ENCODE peak calls at places on chromosomes 3 and 15, in five cellular contexts. One of them, this sample, is unnamed.

GRCh38 chr3:148998297-148998696 is 7.0 kb downstream of the GYG1 start:
- DNase-seq in NCI-H2081: no peak
- DNase-seq in body of pancreas: no peak
- DNase-seq in progenitor cell of endocrine pancreas: no peak
- DNase-seq in renal cortical epithelial cell: no peak
- DNase-seq in this sample: no peak

GRCh38 chr3:150237490-150237889 is 170.6 kb upstream of the TSC22D2 start:
- DNase-seq in NCI-H2081: no peak
- DNase-seq in body of pancreas: no peak
- DNase-seq in progenitor cell of endocrine pancreas: no peak
- DNase-seq in renal cortical epithelial cell: peak; percentile 89
- DNase-seq in this sample: no peak

GRCh38 chr3:187136936-187137335 is 2.4 kb downstream of the RPL39L start:
- DNase-seq in NCI-H2081: no peak
- DNase-seq in body of pancreas: no peak
- DNase-seq in progenitor cell of endocrine pancreas: no peak
- DNase-seq in renal cortical epithelial cell: peak; percentile 71
- DNase-seq in this sample: no peak

GRCh38 chr15:36545451-36545992 is 33.9 kb upstream of the CDIN1 start:
- DNase-seq in NCI-H2081: no peak
- DNase-seq in body of pancreas: no peak
- DNase-seq in progenitor cell of endocrine pancreas: no peak
- DNase-seq in renal cortical epithelial cell: no peak
- DNase-seq in this sample: no peak

GRCh38 chr15:65948352-65948751 is 79.1 kb downstream of the RAB11A start:
- DNase-seq in NCI-H2081: no peak
- DNase-seq in body of pancreas: no peak
- DNase-seq in progenitor cell of endocrine pancreas: no peak
- DNase-seq in renal cortical epithelial cell: no peak
- DNase-seq in this sample: no peak

GRCh38 chr3:109643590-109643989 is 306.2 kb upstream of the DPPA4 start:
- DNase-seq in NCI-H2081: no peak
- DNase-seq in body of pancreas: no peak
- DNase-seq in progenitor cell of endocrine pancreas: no peak
- DNase-seq in renal cortical epithelial cell: peak; percentile 82
- DNase-seq in this sample: no peak

GRCh38 chr3:26106119-26106690 is 316.3 kb downstream of the OXSM start:
- DNase-seq in NCI-H2081: no peak
- DNase-seq in body of pancreas: no peak
- DNase-seq in progenitor cell of endocrine pancreas: no peak
- DNase-seq in renal cortical epithelial cell: peak; percentile 97
- DNase-seq in this sample: no peak

GRCh38 chr3:123352134-123352554 is 96.7 kb downstream of the ADCY5 start:
- DNase-seq in NCI-H2081: no peak
- DNase-seq in body of pancreas: peak; percentile 69
- DNase-seq in progenitor cell of endocrine pancreas: no peak
- DNase-seq in renal cortical epithelial cell: peak; percentile 35
- DNase-seq in this sample: no peak

GRCh38 chr3:99666201-99666600 is 27.8 kb downstream of the COL8A1 start:
- DNase-seq in NCI-H2081: no peak
- DNase-seq in body of pancreas: no peak
- DNase-seq in progenitor cell of endocrine pancreas: no peak
- DNase-seq in renal cortical epithelial cell: peak; percentile 78
- DNase-seq in this sample: no peak

GRCh38 chr3:120926146-120926545 is 18.1 kb downstream of the STXBP5L start:
- DNase-seq in NCI-H2081: no peak
- DNase-seq in body of pancreas: no peak
- DNase-seq in progenitor cell of endocrine pancreas: no peak
- DNase-seq in renal cortical epithelial cell: no peak
- DNase-seq in this sample: no peak

GRCh38 chr3:190375250-190375649 is 12.7 kb upstream of the CLDN16 start:
- DNase-seq in NCI-H2081: no peak
- DNase-seq in body of pancreas: no peak
- DNase-seq in progenitor cell of endocrine pancreas: no peak
- DNase-seq in renal cortical epithelial cell: peak; percentile 96
- DNase-seq in this sample: no peak

GRCh38 chr15:65418596-65418995 is 4.2 kb downstream of the IGDCC4 start:
- DNase-seq in NCI-H2081: no peak
- DNase-seq in body of pancreas: no peak
- DNase-seq in progenitor cell of endocrine pancreas: no peak
- DNase-seq in renal cortical epithelial cell: no peak
- DNase-seq in this sample: no peak

GRCh38 chr15:40010681-40011080 is 28.3 kb downstream of the SRP14 start:
- DNase-seq in NCI-H2081: no peak
- DNase-seq in body of pancreas: no peak
- DNase-seq in progenitor cell of endocrine pancreas: no peak
- DNase-seq in renal cortical epithelial cell: no peak
- DNase-seq in this sample: no peak

GRCh38 chr3:47910233-47910632 is 106.0 kb downstream of the MAP4 start:
- DNase-seq in NCI-H2081: no peak
- DNase-seq in body of pancreas: no peak
- DNase-seq in progenitor cell of endocrine pancreas: no peak
- DNase-seq in renal cortical epithelial cell: no peak
- DNase-seq in this sample: no peak

GRCh38 chr15:83010709-83011270 is 649 bp downstream of the C15orf40 start:
- DNase-seq in NCI-H2081: peak; percentile 77
- DNase-seq in body of pancreas: peak; percentile 75
- DNase-seq in progenitor cell of endocrine pancreas: peak; percentile 40
- DNase-seq in renal cortical epithelial cell: peak; percentile 72
- DNase-seq in this sample: peak; percentile 58

GRCh38 chr3:149527531-149528343 is 53.2 kb downstream of the TM4SF4 start:
- DNase-seq in NCI-H2081: no peak
- DNase-seq in body of pancreas: no peak
- DNase-seq in progenitor cell of endocrine pancreas: no peak
- DNase-seq in renal cortical epithelial cell: peak; percentile 94
- DNase-seq in this sample: no peak

GRCh38 chr15:53130943-53131342 is 340.8 kb upstream of the ONECUT1 start:
- DNase-seq in NCI-H2081: no peak
- DNase-seq in body of pancreas: no peak
- DNase-seq in progenitor cell of endocrine pancreas: no peak
- DNase-seq in renal cortical epithelial cell: no peak
- DNase-seq in this sample: no peak

GRCh38 chr15:95559875-95560394 is 770.6 kb upstream of the NR2F2 start:
- DNase-seq in NCI-H2081: no peak
- DNase-seq in body of pancreas: peak; percentile 6
- DNase-seq in progenitor cell of endocrine pancreas: no peak
- DNase-seq in renal cortical epithelial cell: peak; percentile 88
- DNase-seq in this sample: no peak

GRCh38 chr3:179020112-179020511 is 51.5 kb downstream of the ZMAT3 start:
- DNase-seq in NCI-H2081: peak; percentile 71
- DNase-seq in body of pancreas: no peak
- DNase-seq in progenitor cell of endocrine pancreas: no peak
- DNase-seq in renal cortical epithelial cell: no peak
- DNase-seq in this sample: no peak

GRCh38 chr15:67769468-67770097 is 55.7 kb upstream of the SKOR1 start:
- DNase-seq in NCI-H2081: no peak
- DNase-seq in body of pancreas: no peak
- DNase-seq in progenitor cell of endocrine pancreas: no peak
- DNase-seq in renal cortical epithelial cell: no peak
- DNase-seq in this sample: no peak

GRCh38 chr3:58679974-58680656 is 13.5 kb upstream of the FAM3D start:
- DNase-seq in NCI-H2081: no peak
- DNase-seq in body of pancreas: no peak
- DNase-seq in progenitor cell of endocrine pancreas: no peak
- DNase-seq in renal cortical epithelial cell: no peak
- DNase-seq in this sample: no peak

GRCh38 chr3:48826451-48826850 is 21.2 kb downstream of the PRKAR2A start:
- DNase-seq in NCI-H2081: no peak
- DNase-seq in body of pancreas: no peak
- DNase-seq in progenitor cell of endocrine pancreas: no peak
- DNase-seq in renal cortical epithelial cell: no peak
- DNase-seq in this sample: no peak

GRCh38 chr15:25670025-25670554 is 193.0 kb downstream of the ATP10A start:
- DNase-seq in NCI-H2081: peak; percentile 10
- DNase-seq in body of pancreas: peak; percentile 39
- DNase-seq in progenitor cell of endocrine pancreas: peak; percentile 22
- DNase-seq in renal cortical epithelial cell: peak; percentile 41
- DNase-seq in this sample: no peak

GRCh38 chr15:38714309-38715072 is 149.9 kb upstream of the RASGRP1 start:
- DNase-seq in NCI-H2081: no peak
- DNase-seq in body of pancreas: peak; percentile 8
- DNase-seq in progenitor cell of endocrine pancreas: no peak
- DNase-seq in renal cortical epithelial cell: peak; percentile 93
- DNase-seq in this sample: no peak

GRCh38 chr3:118729546-118729945 is 305.1 kb downstream of the IGSF11 start:
- DNase-seq in NCI-H2081: no peak
- DNase-seq in body of pancreas: no peak
- DNase-seq in progenitor cell of endocrine pancreas: no peak
- DNase-seq in renal cortical epithelial cell: no peak
- DNase-seq in this sample: no peak

GRCh38 chr3:64888840-64889239 is 201.0 kb upstream of the ADAMTS9 start:
- DNase-seq in NCI-H2081: no peak
- DNase-seq in body of pancreas: no peak
- DNase-seq in progenitor cell of endocrine pancreas: no peak
- DNase-seq in renal cortical epithelial cell: no peak
- DNase-seq in this sample: no peak

GRCh38 chr3:113166719-113167492 is 44.5 kb upstream of the BOC start:
- DNase-seq in NCI-H2081: peak; percentile 99
- DNase-seq in body of pancreas: peak; percentile 59
- DNase-seq in progenitor cell of endocrine pancreas: no peak
- DNase-seq in renal cortical epithelial cell: peak; percentile 43
- DNase-seq in this sample: no peak

GRCh38 chr3:74465652-74466415 is 148.6 kb downstream of the CNTN3 start:
- DNase-seq in NCI-H2081: no peak
- DNase-seq in body of pancreas: no peak
- DNase-seq in progenitor cell of endocrine pancreas: no peak
- DNase-seq in renal cortical epithelial cell: peak; percentile 1
- DNase-seq in this sample: no peak